ENCODE peak calls at places on chromosomes 3 and 15, in six cellular contexts. V is neural progenitor cell; E is cardiac muscle cell; P is CD4-positive, alpha-beta memory T cell; I is GOT3; K is pons. B is an unnamed sample.

GRCh38 chr3:53744351-53744750 is 101.9 kb downstream of the CHDH start:
- DNase-seq in V (no peak), E (no peak), P (no peak), I (no peak), K (no peak), B (no peak)

GRCh38 chr3:63972196-63972595 is 51.1 kb downstream of the PSMD6 start:
- DNase-seq in V (no peak), E (peak; percentile 62), P (no peak), I (no peak), K (no peak), B (no peak)

GRCh38 chr3:159882784-159883779 is 105.6 kb upstream of the IL12A start:
- DNase-seq in V (peak; percentile 34), E (peak; percentile 30), P (no peak), I (no peak), K (peak; percentile 54), B (peak; percentile 15)

GRCh38 chr15:95799286-95800187 is 531.0 kb upstream of the NR2F2 start:
- DNase-seq in V (no peak), E (peak; percentile 69), P (no peak), I (no peak), K (no peak), B (no peak)

GRCh38 chr3:107578091-107578490 is 55.3 kb downstream of the BBX start:
- DNase-seq in V (no peak), E (no peak), P (no peak), I (no peak), K (no peak), B (no peak)

GRCh38 chr15:25171111-25171811 is 216.5 kb downstream of the SNRPN start:
- DNase-seq in V (no peak), E (no peak), P (no peak), I (no peak), K (no peak), B (no peak)

GRCh38 chr15:58489693-58490404 is 58.1 kb downstream of the LIPC start:
- DNase-seq in V (no peak), E (no peak), P (no peak), I (no peak), K (no peak), B (no peak)

GRCh38 chr15:67690936-67691335 is 134.4 kb upstream of the SKOR1 start:
- DNase-seq in V (no peak), E (peak; percentile 71), P (no peak), I (no peak), K (peak; percentile 16), B (no peak)

GRCh38 chr3:4885322-4885721 is 93.9 kb upstream of the BHLHE40 start:
- DNase-seq in V (no peak), E (peak; percentile 82), P (no peak), I (no peak), K (no peak), B (no peak)

GRCh38 chr3:122415104-122415744 is 638 bp downstream of the WDR5B start:
- DNase-seq in V (peak; percentile 67), E (peak; percentile 41), P (peak; percentile 76), I (no peak), K (peak; percentile 52), B (no peak)

GRCh38 chr15:79380755-79381499 is 51.2 kb upstream of the MINAR1 start:
- DNase-seq in V (peak; percentile 87), E (peak; percentile 84), P (peak; percentile 65), I (peak; percentile 24), K (peak; percentile 87), B (peak; percentile 64)

GRCh38 chr3:42002790-42003189 is 40.9 kb upstream of the ULK4 start:
- DNase-seq in V (no peak), E (no peak), P (no peak), I (no peak), K (no peak), B (no peak)

GRCh38 chr3:129003578-129004112 is 2.5 kb downstream of the EFCC1 start:
- DNase-seq in V (peak; percentile 60), E (no peak), P (peak; percentile 50), I (no peak), K (no peak), B (no peak)

GRCh38 chr3:550481-550880 is 353.9 kb downstream of the CHL1 start:
- DNase-seq in V (no peak), E (no peak), P (no peak), I (no peak), K (no peak), B (no peak)

GRCh38 chr3:140164922-140165590 is 230.1 kb downstream of the CLSTN2 start:
- DNase-seq in V (no peak), E (no peak), P (no peak), I (no peak), K (no peak), B (no peak)

GRCh38 chr3:47782538-47783308 is 1.0 kb upstream of the SMARCC1 start:
- DNase-seq in V (no peak), E (no peak), P (no peak), I (no peak), K (no peak), B (no peak)

GRCh38 chr3:155497930-155498647 is 204.6 kb upstream of the STRIT1 start:
- DNase-seq in V (no peak), E (peak; percentile 6), P (no peak), I (no peak), K (no peak), B (no peak)

GRCh38 chr3:104632947-104633346 is 733.8 kb upstream of the ALCAM start:
- DNase-seq in V (no peak), E (no peak), P (no peak), I (no peak), K (no peak), B (no peak)

GRCh38 chr3:11903047-11903446 is 56.4 kb upstream of the TAMM41 start:
- DNase-seq in V (no peak), E (no peak), P (no peak), I (no peak), K (no peak), B (no peak)

GRCh38 chr3:14949126-14949525 is 1.7 kb downstream of the NR2C2 start:
- DNase-seq in V (peak; percentile 27), E (no peak), P (no peak), I (no peak), K (peak; percentile 31), B (no peak)

GRCh38 chr15:101326462-101327146 is 31.6 kb upstream of the SNRPA1 start:
- DNase-seq in V (no peak), E (no peak), P (no peak), I (no peak), K (peak; percentile 60), B (no peak)

GRCh38 chr15:84079885-84080777 is 155.4 kb upstream of the GOLGA6L4 start:
- DNase-seq in V (peak; percentile 84), E (peak; percentile 33), P (peak; percentile 52), I (no peak), K (peak; percentile 5), B (no peak)

B was measured in SW 1271.